ENCODE peak calls at places on chromosomes 11 and 22, in eight cellular contexts. Y is nephron progenitor cell; O is osteocyte; Q is fibroblast of mammary gland; M is SK-N-SH; F is body of pancreas; S is tibial nerve; K is CD4-positive, alpha-beta T cell. A is an unnamed sample.

GRCh38 chr22:26735019-26735409 is 77.6 kb downstream of the MIAT start:
- DNase-seq in K (no peak), M (no peak), S (no peak), O (no peak), F (no peak), Y (no peak), Q (no peak), A (no peak)

GRCh38 chr11:120028181-120028935 is 109.6 kb downstream of the TRIM29 start:
- DNase-seq in Q (no peak), S (no peak), M (no peak), K (no peak), F (no peak), O (peak), Y (no peak), A (no peak)

GRCh38 chr11:9077164-9077563 is 14.2 kb downstream of the SCUBE2 start:
- DNase-seq in O (no peak), F (no peak), S (no peak), Q (no peak), M (no peak), Y (no peak), K (no peak), A (no peak)

GRCh38 chr11:123505546-123506299 is 75.7 kb downstream of the GRAMD1B start:
- DNase-seq in Q (no peak), M (peak), Y (peak), O (no peak), S (no peak), F (no peak), K (no peak), A (no peak)

GRCh38 chr22:41619979-41620645 is 731 bp downstream of the DESI1 start:
- DNase-seq in Y (peak), F (peak), M (peak), S (no peak), O (no peak), K (peak), Q (no peak), A (no peak)

GRCh38 chr11:14054708-14055107 is 92.2 kb downstream of the SPON1 start:
- DNase-seq in Y (no peak), M (no peak), K (no peak), F (no peak), O (no peak), Q (peak), S (no peak), A (peak)

GRCh38 chr22:29344137-29344536 is 28.6 kb upstream of the RASL10A start:
- DNase-seq in K (no peak), M (peak), F (peak), O (no peak), Q (peak), S (no peak), Y (no peak), A (peak)

GRCh38 chr11:47106839-47107520 is 69.7 kb downstream of the ARFGAP2 start:
- DNase-seq in S (no peak), Y (no peak), O (no peak), M (no peak), Q (no peak), K (no peak), F (no peak), A (no peak)

GRCh38 chr11:88414981-88415391 is 77.5 kb upstream of the CTSC start:
- DNase-seq in F (no peak), K (no peak), M (no peak), Q (no peak), O (no peak), S (no peak), Y (no peak), A (no peak)

GRCh38 chr11:69229521-69229920 is 64.4 kb upstream of the MYEOV start:
- DNase-seq in Y (no peak), Q (no peak), M (no peak), O (peak), S (no peak), K (no peak), F (peak), A (no peak)

GRCh38 chr22:46754110-46754799 is 8.2 kb upstream of the TBC1D22A start:
- DNase-seq in M (peak), K (peak), Q (peak), F (peak), O (peak), S (peak), Y (no peak), A (peak)

GRCh38 chr11:134514354-134514951 is 102.4 kb upstream of the B3GAT1 start:
- DNase-seq in O (no peak), K (no peak), M (no peak), F (peak), Q (no peak), Y (no peak), S (no peak), A (no peak)

GRCh38 chr11:22624742-22625447 is 728 bp downstream of the FANCF start:
- DNase-seq in M (peak), O (no peak), Q (peak), S (no peak), F (peak), Y (peak), K (peak), A (peak)

GRCh38 chr22:23856721-23857605 is 712 bp upstream of the SLC2A11 start:
- DNase-seq in S (no peak), M (peak), F (no peak), Y (peak), K (no peak), Q (peak), O (no peak), A (peak)

GRCh38 chr22:38824587-38824986 is 19.2 kb downstream of the NPTXR start:
- DNase-seq in M (no peak), O (peak), Y (peak), K (peak), Q (peak), F (peak), S (no peak), A (peak)

GRCh38 chr11:119147604-119148333 is 1.1 kb upstream of the ABCG4 start:
- DNase-seq in M (no peak), Q (no peak), K (no peak), F (no peak), Y (no peak), S (no peak), O (no peak), A (no peak)

GRCh38 chr22:38481871-38482332 is 14.0 kb downstream of the KDELR3 start:
- DNase-seq in M (no peak), Q (no peak), O (no peak), S (no peak), K (no peak), F (peak), Y (no peak), A (no peak)

GRCh38 chr22:31742115-31742514 is 7.8 kb downstream of the PRR14L start:
- DNase-seq in K (no peak), F (no peak), Q (no peak), M (no peak), O (no peak), Y (no peak), S (no peak), A (no peak)

GRCh38 chr22:11628651-11629511 is 3899.1 kb upstream of the OR11H1 start:
- DNase-seq in F (no peak), M (no peak), K (no peak), O (peak), Y (no peak), S (no peak), Q (no peak), A (no peak)

GRCh38 chr11:8232414-8232813 is 31.3 kb downstream of the LMO1 start:
- DNase-seq in M (no peak), F (no peak), S (no peak), Q (no peak), O (no peak), Y (no peak), K (no peak), A (no peak)

GRCh38 chr11:46322759-46323158 is 24.5 kb upstream of the DGKZ start:
- DNase-seq in Y (no peak), Q (peak), M (no peak), K (no peak), O (no peak), F (no peak), S (no peak), A (no peak)

GRCh38 chr22:38187413-38188212 is 6.0 kb upstream of the PLA2G6 start:
- DNase-seq in Q (peak), M (no peak), K (no peak), Y (no peak), O (no peak), S (no peak), F (peak), A (no peak)

GRCh38 chr11:99316761-99317475 is 296.2 kb downstream of the CNTN5 start:
- DNase-seq in O (no peak), Y (no peak), Q (no peak), S (no peak), K (no peak), F (no peak), M (no peak), A (no peak)

GRCh38 chr11:55902308-55902707 is 12.1 kb downstream of the OR5W2 start:
- DNase-seq in O (no peak), K (no peak), Q (no peak), M (no peak), F (no peak), S (no peak), Y (no peak), A (no peak)

GRCh38 chr22:30591191-30591587 is 521 bp downstream of the PES1 start:
- DNase-seq in O (no peak), Q (peak), F (no peak), Y (no peak), M (no peak), S (no peak), K (no peak), A (no peak)

GRCh38 chr11:59600234-59600633 is 15.3 kb downstream of the OSBP start:
- DNase-seq in F (no peak), K (no peak), M (no peak), Y (no peak), S (no peak), O (no peak), Q (no peak), A (no peak)

GRCh38 chr11:2320591-2321310 is 18.9 kb downstream of the TSPAN32 start:
- DNase-seq in K (no peak), Q (no peak), S (no peak), Y (no peak), O (no peak), M (no peak), F (no peak), A (no peak)

GRCh38 chr11:92443109-92443508 is 218.5 kb downstream of the FAT3 start:
- DNase-seq in O (no peak), Q (no peak), F (no peak), Y (no peak), S (no peak), K (no peak), M (no peak), A (no peak)

GRCh38 chr11:15127341-15127740 is 12.6 kb downstream of the INSC start:
- DNase-seq in Y (no peak), S (no peak), O (no peak), K (no peak), Q (peak), M (no peak), F (no peak), A (no peak)

GRCh38 chr22:48874956-48875355 is 952.7 kb downstream of the BRD1 start:
- DNase-seq in F (no peak), Q (no peak), M (no peak), S (no peak), K (no peak), Y (no peak), O (peak), A (no peak)

GRCh38 chr11:114785820-114786219 is 107.5 kb downstream of the NXPE2 start:
- DNase-seq in F (no peak), Y (no peak), K (no peak), S (no peak), Q (no peak), M (no peak), O (no peak), A (no peak)

GRCh38 chr11:66462911-66463310 is 3.8 kb upstream of the PELI3 start:
- DNase-seq in O (no peak), Q (no peak), F (no peak), M (no peak), S (no peak), Y (no peak), K (no peak), A (no peak)

GRCh38 chr22:24905909-24906308 is 40.6 kb downstream of the LHFPL7 start:
- DNase-seq in Q (no peak), S (no peak), O (no peak), Y (no peak), M (no peak), K (no peak), F (no peak), A (no peak)

GRCh38 chr22:24503137-24503850 is 8.2 kb downstream of the UPB1 start:
- DNase-seq in Q (peak), K (peak), M (peak), O (no peak), F (peak), Y (peak), S (no peak), A (no peak)

GRCh38 chr22:41280065-41280464 is 5.9 kb downstream of the RANGAP1 start:
- DNase-seq in F (no peak), O (no peak), K (no peak), S (no peak), M (no peak), Y (no peak), Q (no peak), A (no peak)

GRCh38 chr11:110076388-110076965 is 16.7 kb upstream of the ZC3H12C start:
- DNase-seq in F (no peak), O (no peak), Q (peak), M (no peak), Y (peak), K (no peak), S (no peak), A (no peak)

GRCh38 chr11:126347751-126348628 is 7.5 kb upstream of the ST3GAL4 start:
- DNase-seq in F (no peak), M (no peak), Y (no peak), O (no peak), S (no peak), Q (no peak), K (no peak), A (no peak)

GRCh38 chr11:5394091-5394490 is 10.5 kb downstream of the OR51M1 start:
- DNase-seq in K (no peak), Y (no peak), S (no peak), M (no peak), F (no peak), Q (no peak), O (no peak), A (no peak)

GRCh38 chr11:34644669-34645406 is 23.9 kb downstream of the EHF start:
- DNase-seq in Q (peak), O (no peak), S (no peak), F (no peak), M (no peak), Y (no peak), K (no peak), A (no peak)

GRCh38 chr11:114166897-114167323 is 107.4 kb downstream of the ZBTB16 start:
- DNase-seq in F (no peak), Y (no peak), O (no peak), S (peak), M (no peak), Q (peak), K (no peak), A (peak)

GRCh38 chr11:118113031-118113430 is 26.3 kb upstream of the SMIM35 start:
- DNase-seq in K (no peak), Q (no peak), S (no peak), F (no peak), M (no peak), Y (no peak), O (no peak), A (no peak)
- TF ChIP-seq CTCF in K (no peak), Q (no peak), S (no peak), F (no peak), M (no peak), Y (no peak), O (no peak), A (no peak)

DNA sequence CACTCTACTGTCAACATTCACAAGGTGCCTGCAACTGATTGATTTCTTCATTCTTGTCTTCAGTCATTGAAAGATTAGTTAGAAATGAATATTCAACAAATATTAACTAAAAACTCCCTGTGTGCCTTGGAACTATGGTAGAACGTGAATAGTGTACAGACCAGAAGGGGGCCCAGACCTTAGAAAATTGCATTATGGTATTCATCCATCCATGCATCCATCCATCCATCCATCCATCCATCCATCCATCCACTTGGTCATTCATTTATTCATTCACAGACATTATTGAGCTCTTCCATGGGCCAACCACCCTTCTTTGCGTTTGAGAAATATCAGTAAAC is 10.2 kb upstream of the ACCSL start:
- DNase-seq in M (no peak), Y (no peak), Q (no peak), K (no peak), F (no peak), O (no peak), S (no peak), A (no peak)
- TF ChIP-seq CTCF in M (no peak), Y (peak), Q (no peak), K (no peak), F (no peak), O (no peak), S (no peak), A (no peak)

GRCh38 chr11:26950260-26950719 is 43.6 kb upstream of the FIBIN start:
- DNase-seq in Q (peak), Y (no peak), K (no peak), F (no peak), O (no peak), S (no peak), M (no peak), A (peak)
- TF ChIP-seq CTCF in Q (no peak), Y (no peak), K (no peak), F (no peak), O (no peak), S (no peak), M (no peak), A (no peak)

DNA sequence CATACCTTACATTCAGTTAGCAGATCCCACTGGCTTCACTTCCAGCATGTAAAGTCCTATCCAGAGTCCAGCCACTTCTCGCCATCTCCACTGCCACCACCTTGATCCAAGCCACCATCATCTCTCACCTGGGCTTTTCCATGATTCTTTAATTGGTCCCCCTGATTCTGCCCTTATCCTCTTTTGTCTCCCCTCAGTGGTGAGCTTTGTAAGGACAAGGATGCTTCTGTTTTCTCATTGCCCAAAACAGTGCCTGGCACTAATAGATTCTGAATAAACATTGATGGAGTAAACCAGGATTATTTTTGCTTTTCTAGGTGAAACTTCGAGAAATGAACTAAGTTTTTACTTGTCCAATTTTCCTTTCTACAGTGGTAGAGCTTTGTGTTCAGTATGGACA is 4.4 kb downstream of the POLA2 start:
- DNase-seq in Y (no peak), S (no peak), K (no peak), F (no peak), M (no peak), O (no peak), Q (no peak), A (no peak)
- TF ChIP-seq CTCF in Y (no peak), S (peak), K (peak), F (peak), M (no peak), O (no peak), Q (peak), A (no peak)

GRCh38 chr11:68120212-68121066 is 749 bp downstream of the CHKA start:
- DNase-seq in M (peak), K (peak), O (no peak), S (peak), F (peak), Q (peak), Y (peak), A (no peak)

GRCh38 chr11:68116126-68116525 is 5.1 kb downstream of the CHKA start:
- DNase-seq in M (no peak), Q (no peak), K (no peak), F (no peak), S (no peak), O (no peak), Y (no peak), A (no peak)

GRCh38 chr11:68116892-68117435 is 4.2 kb downstream of the CHKA start:
- DNase-seq in O (no peak), K (no peak), M (no peak), Y (no peak), Q (no peak), S (no peak), F (no peak), A (no peak)

GRCh38 chr11:68118753-68119448 is 2.3 kb downstream of the CHKA start:
- DNase-seq in S (no peak), M (no peak), Q (no peak), K (no peak), Y (no peak), O (no peak), F (peak), A (no peak)

DNA sequence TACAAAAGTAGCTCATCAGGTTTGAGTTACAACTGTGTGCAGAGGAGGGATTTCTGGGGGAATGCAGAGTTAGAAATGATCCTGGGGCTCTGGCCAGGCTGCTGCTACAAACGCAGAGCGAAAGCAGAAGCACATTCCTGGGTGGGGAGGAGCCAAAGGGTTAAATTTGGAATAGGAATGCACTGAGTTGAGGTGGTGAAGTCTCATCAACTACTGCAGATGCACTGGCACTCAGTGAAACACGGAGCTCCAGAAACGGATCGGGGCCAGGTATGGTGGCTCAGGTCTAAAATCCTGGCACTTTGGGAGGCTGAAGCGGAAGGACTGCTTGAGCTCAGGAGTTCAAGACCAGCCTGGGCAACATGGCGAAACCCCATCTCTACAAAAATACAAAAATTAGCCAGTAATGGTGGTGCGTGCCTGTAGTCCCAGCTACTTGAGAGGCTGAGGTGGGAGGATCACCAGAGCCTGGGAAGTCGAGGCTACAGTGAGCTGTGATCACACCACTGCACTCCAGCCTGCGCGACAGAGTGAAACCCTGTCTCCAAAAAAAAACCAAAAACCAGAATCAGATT is 3.2 kb downstream of the CHKA start:
- DNase-seq in M (no peak), F (peak), S (no peak), O (no peak), Y (no peak), K (no peak), Q (no peak), A (no peak)
- TF ChIP-seq CTCF in M (no peak), F (no peak), S (no peak), O (no peak), Y (no peak), K (no peak), Q (no peak), A (no peak)

GRCh38 chr11:77776455-77776854 is 44.1 kb downstream of the RSF1 start:
- DNase-seq in O (no peak), K (no peak), Q (peak), M (no peak), F (no peak), S (no peak), Y (no peak), A (no peak)
- TF ChIP-seq CTCF in O (peak), K (no peak), Q (peak), M (peak), F (no peak), S (no peak), Y (no peak), A (no peak)

GRCh38 chr11:100827934-100828661 is 141.0 kb downstream of the ARHGAP42 start:
- DNase-seq in K (no peak), O (no peak), S (no peak), Q (peak), F (peak), M (no peak), Y (peak), A (no peak)
- TF ChIP-seq CTCF in K (no peak), O (peak), S (no peak), Q (peak), F (no peak), M (peak), Y (peak), A (peak)

GRCh38 chr11:76132268-76132667 is 74.0 kb downstream of the WNT11 start:
- DNase-seq in Y (no peak), S (no peak), Q (no peak), K (no peak), F (no peak), O (no peak), M (no peak), A (no peak)
- TF ChIP-seq CTCF in Y (no peak), S (no peak), Q (no peak), K (no peak), F (no peak), O (no peak), M (no peak), A (no peak)

DNA sequence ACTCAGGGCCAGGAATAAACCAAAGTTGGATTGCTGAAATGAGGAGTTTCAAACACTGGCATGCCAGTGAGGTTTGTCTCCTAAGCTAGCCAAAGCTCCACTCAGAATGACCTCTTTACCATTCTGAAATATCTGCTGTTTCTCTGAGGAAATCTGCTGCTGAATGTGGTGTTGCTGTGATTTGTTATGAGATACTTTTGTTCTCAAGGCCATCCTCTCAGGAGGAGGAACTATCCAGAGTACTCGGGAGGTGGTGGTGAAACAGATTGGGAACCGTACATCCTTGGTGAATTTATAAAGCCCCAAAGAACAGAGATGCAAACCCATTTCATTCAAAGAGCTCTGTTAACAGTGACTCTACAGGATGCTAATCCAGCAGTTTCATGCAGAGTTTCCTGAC is 50.5 kb downstream of the BDNF start:
- DNase-seq in M (no peak), F (no peak), S (no peak), Y (no peak), K (no peak), Q (no peak), O (no peak), A (no peak)
- TF ChIP-seq CTCF in M (no peak), F (no peak), S (no peak), Y (no peak), K (no peak), Q (no peak), O (no peak), A (no peak)

A was measured in AG09319.